ENCODE peak calls at places on chromosome 10, in five cellular contexts. One of them, this sample, is unnamed.

GRCh38 chr10:42690449-42691360 is 52.3 kb upstream of the ZNF33B start:
- DNase-seq in NCI-H1105: peak
- DNase-seq in ELR: no peak
- DNase-seq in stimulated activated CD4-positive, alpha-beta T cell treated with anti-CD3 and anti-CD28 coated beads, Interleukin-1b, Interleukin-23, amount 100 ng/mL, for 1 hour: no peak
- DNase-seq in coronary artery: no peak
- DNase-seq in this sample: no peak

GRCh38 chr10:76649723-76650127 is 987.9 kb downstream of the KCNMA1 start:
- DNase-seq in NCI-H1105: no peak
- DNase-seq in ELR: peak
- DNase-seq in stimulated activated CD4-positive, alpha-beta T cell treated with anti-CD3 and anti-CD28 coated beads, Interleukin-1b, Interleukin-23, amount 100 ng/mL, for 1 hour: no peak
- DNase-seq in coronary artery: no peak
- DNase-seq in this sample: peak

GRCh38 chr10:88372051-88372450 is 211.1 kb downstream of the RNLS start:
- DNase-seq in NCI-H1105: no peak
- DNase-seq in ELR: no peak
- DNase-seq in stimulated activated CD4-positive, alpha-beta T cell treated with anti-CD3 and anti-CD28 coated beads, Interleukin-1b, Interleukin-23, amount 100 ng/mL, for 1 hour: no peak
- DNase-seq in coronary artery: no peak
- DNase-seq in this sample: no peak

GRCh38 chr10:91880310-91880709 is 29.0 kb downstream of the FGFBP3 start:
- DNase-seq in NCI-H1105: no peak
- DNase-seq in ELR: peak
- DNase-seq in stimulated activated CD4-positive, alpha-beta T cell treated with anti-CD3 and anti-CD28 coated beads, Interleukin-1b, Interleukin-23, amount 100 ng/mL, for 1 hour: no peak
- DNase-seq in coronary artery: no peak
- DNase-seq in this sample: no peak

GRCh38 chr10:43407576-43408330 is 1.2 kb downstream of the HNRNPF start:
- DNase-seq in NCI-H1105: peak
- DNase-seq in ELR: peak
- DNase-seq in stimulated activated CD4-positive, alpha-beta T cell treated with anti-CD3 and anti-CD28 coated beads, Interleukin-1b, Interleukin-23, amount 100 ng/mL, for 1 hour: peak
- DNase-seq in coronary artery: peak
- DNase-seq in this sample: peak

GRCh38 chr10:58436071-58436470 is 50.9 kb downstream of the TFAM start:
- DNase-seq in NCI-H1105: no peak
- DNase-seq in ELR: peak
- DNase-seq in stimulated activated CD4-positive, alpha-beta T cell treated with anti-CD3 and anti-CD28 coated beads, Interleukin-1b, Interleukin-23, amount 100 ng/mL, for 1 hour: no peak
- DNase-seq in coronary artery: no peak
- DNase-seq in this sample: no peak

GRCh38 chr10:49134327-49134726 is 506 bp upstream of the FAM170B start:
- DNase-seq in NCI-H1105: no peak
- DNase-seq in ELR: no peak
- DNase-seq in stimulated activated CD4-positive, alpha-beta T cell treated with anti-CD3 and anti-CD28 coated beads, Interleukin-1b, Interleukin-23, amount 100 ng/mL, for 1 hour: no peak
- DNase-seq in coronary artery: peak
- DNase-seq in this sample: no peak

GRCh38 chr10:95478935-95479334 is 82.2 kb downstream of the SORBS1 start:
- DNase-seq in NCI-H1105: no peak
- DNase-seq in ELR: no peak
- DNase-seq in stimulated activated CD4-positive, alpha-beta T cell treated with anti-CD3 and anti-CD28 coated beads, Interleukin-1b, Interleukin-23, amount 100 ng/mL, for 1 hour: no peak
- DNase-seq in coronary artery: peak
- DNase-seq in this sample: no peak

GRCh38 chr10:13724484-13724883 is 137.7 kb downstream of the PRPF18 start:
- DNase-seq in NCI-H1105: no peak
- DNase-seq in ELR: no peak
- DNase-seq in stimulated activated CD4-positive, alpha-beta T cell treated with anti-CD3 and anti-CD28 coated beads, Interleukin-1b, Interleukin-23, amount 100 ng/mL, for 1 hour: no peak
- DNase-seq in coronary artery: no peak
- DNase-seq in this sample: no peak

GRCh38 chr10:119199231-119199992 is 8.0 kb upstream of the GRK5 start:
- DNase-seq in NCI-H1105: peak
- DNase-seq in ELR: peak
- DNase-seq in stimulated activated CD4-positive, alpha-beta T cell treated with anti-CD3 and anti-CD28 coated beads, Interleukin-1b, Interleukin-23, amount 100 ng/mL, for 1 hour: no peak
- DNase-seq in coronary artery: peak
- DNase-seq in this sample: no peak

GRCh38 chr10:75941181-75941580 is 509.8 kb downstream of the LRMDA start:
- DNase-seq in NCI-H1105: peak
- DNase-seq in ELR: no peak
- DNase-seq in stimulated activated CD4-positive, alpha-beta T cell treated with anti-CD3 and anti-CD28 coated beads, Interleukin-1b, Interleukin-23, amount 100 ng/mL, for 1 hour: no peak
- DNase-seq in coronary artery: no peak
- DNase-seq in this sample: no peak

GRCh38 chr10:25934673-25935139 is 677 bp downstream of the MYO3A start:
- DNase-seq in NCI-H1105: no peak
- DNase-seq in ELR: no peak
- DNase-seq in stimulated activated CD4-positive, alpha-beta T cell treated with anti-CD3 and anti-CD28 coated beads, Interleukin-1b, Interleukin-23, amount 100 ng/mL, for 1 hour: no peak
- DNase-seq in coronary artery: no peak
- DNase-seq in this sample: no peak

GRCh38 chr10:125151824-125152634 is 8.3 kb downstream of the CTBP2 start:
- DNase-seq in NCI-H1105: no peak
- DNase-seq in ELR: no peak
- DNase-seq in stimulated activated CD4-positive, alpha-beta T cell treated with anti-CD3 and anti-CD28 coated beads, Interleukin-1b, Interleukin-23, amount 100 ng/mL, for 1 hour: no peak
- DNase-seq in coronary artery: no peak
- DNase-seq in this sample: no peak

GRCh38 chr10:92914478-92915066 is 66.3 kb downstream of the EXOC6 start:
- DNase-seq in NCI-H1105: peak
- DNase-seq in ELR: peak
- DNase-seq in stimulated activated CD4-positive, alpha-beta T cell treated with anti-CD3 and anti-CD28 coated beads, Interleukin-1b, Interleukin-23, amount 100 ng/mL, for 1 hour: peak
- DNase-seq in coronary artery: no peak
- DNase-seq in this sample: peak